ENCODE peak calls at places on chromosome 18, in seven cellular contexts. One of them, this sample, is unnamed.

GRCh38 chr18:51137891-51138290 is 59.6 kb downstream of the MEX3C start:
- DNase-seq in spleen: no peak
- DNase-seq in right lobe of liver: no peak
- DNase-seq in A549: no peak
- DNase-seq in uterus: no peak
- DNase-seq in IMR-90: no peak
- DNase-seq in Peyer's patch: no peak
- DNase-seq in this sample: no peak

GRCh38 chr18:30971338-30971956 is 71.1 kb downstream of the DSC3 start:
- DNase-seq in spleen: no peak
- DNase-seq in right lobe of liver: no peak
- DNase-seq in A549: no peak
- DNase-seq in uterus: no peak
- DNase-seq in IMR-90: peak; percentile 11
- DNase-seq in Peyer's patch: no peak
- DNase-seq in this sample: peak; percentile 33

GRCh38 chr18:34787931-34788532 is 77.9 kb downstream of the DTNA start:
- DNase-seq in spleen: no peak
- DNase-seq in right lobe of liver: no peak
- DNase-seq in A549: peak; percentile 25
- DNase-seq in uterus: no peak
- DNase-seq in IMR-90: peak; percentile 69
- DNase-seq in Peyer's patch: no peak
- DNase-seq in this sample: peak; percentile 64

GRCh38 chr18:49619792-49620191 is 57.9 kb downstream of the LIPG start:
- DNase-seq in spleen: no peak
- DNase-seq in right lobe of liver: no peak
- DNase-seq in A549: no peak
- DNase-seq in uterus: no peak
- DNase-seq in IMR-90: no peak
- DNase-seq in Peyer's patch: no peak
- DNase-seq in this sample: no peak

GRCh38 chr18:36031903-36032302 is 35.5 kb downstream of the RPRD1A start:
- DNase-seq in spleen: no peak
- DNase-seq in right lobe of liver: no peak
- DNase-seq in A549: no peak
- DNase-seq in uterus: no peak
- DNase-seq in IMR-90: no peak
- DNase-seq in Peyer's patch: no peak
- DNase-seq in this sample: no peak

GRCh38 chr18:54163458-54163857 is 61.0 kb downstream of the MBD2 start:
- DNase-seq in spleen: no peak
- DNase-seq in right lobe of liver: no peak
- DNase-seq in A549: no peak
- DNase-seq in uterus: no peak
- DNase-seq in IMR-90: peak; percentile 13
- DNase-seq in Peyer's patch: no peak
- DNase-seq in this sample: no peak

GRCh38 chr18:12839526-12840196 is 44.4 kb downstream of the PTPN2 start:
- DNase-seq in spleen: no peak
- DNase-seq in right lobe of liver: no peak
- DNase-seq in A549: no peak
- DNase-seq in uterus: no peak
- DNase-seq in IMR-90: no peak
- DNase-seq in Peyer's patch: no peak
- DNase-seq in this sample: peak; percentile 76

GRCh38 chr18:80175451-80176235 is 66.6 kb downstream of the ADNP2 start:
- DNase-seq in spleen: no peak
- DNase-seq in right lobe of liver: no peak
- DNase-seq in A549: no peak
- DNase-seq in uterus: no peak
- DNase-seq in IMR-90: no peak
- DNase-seq in Peyer's patch: no peak
- DNase-seq in this sample: peak; percentile 21

GRCh38 chr18:3248670-3249359 is 1.2 kb downstream of the MYL12A start:
- DNase-seq in spleen: no peak
- DNase-seq in right lobe of liver: no peak
- DNase-seq in A549: no peak
- DNase-seq in uterus: no peak
- DNase-seq in IMR-90: peak; percentile 57
- DNase-seq in Peyer's patch: no peak
- DNase-seq in this sample: peak; percentile 71

GRCh38 chr18:3251249-3251962 is 3.8 kb downstream of the MYL12A start:
- DNase-seq in spleen: no peak
- DNase-seq in right lobe of liver: no peak
- DNase-seq in A549: no peak
- DNase-seq in uterus: no peak
- DNase-seq in IMR-90: no peak
- DNase-seq in Peyer's patch: no peak
- DNase-seq in this sample: no peak

GRCh38 chr18:3248062-3248669 is 565 bp downstream of the MYL12A start:
- DNase-seq in spleen: no peak
- DNase-seq in right lobe of liver: no peak
- DNase-seq in A549: no peak
- DNase-seq in uterus: no peak
- DNase-seq in IMR-90: peak; percentile 59
- DNase-seq in Peyer's patch: no peak
- DNase-seq in this sample: peak; percentile 65

GRCh38 chr18:3251963-3252277 is 4.3 kb downstream of the MYL12A start:
- DNase-seq in spleen: no peak
- DNase-seq in right lobe of liver: no peak
- DNase-seq in A549: no peak
- DNase-seq in uterus: no peak
- DNase-seq in IMR-90: peak; percentile 37
- DNase-seq in Peyer's patch: no peak
- DNase-seq in this sample: no peak

DNA sequence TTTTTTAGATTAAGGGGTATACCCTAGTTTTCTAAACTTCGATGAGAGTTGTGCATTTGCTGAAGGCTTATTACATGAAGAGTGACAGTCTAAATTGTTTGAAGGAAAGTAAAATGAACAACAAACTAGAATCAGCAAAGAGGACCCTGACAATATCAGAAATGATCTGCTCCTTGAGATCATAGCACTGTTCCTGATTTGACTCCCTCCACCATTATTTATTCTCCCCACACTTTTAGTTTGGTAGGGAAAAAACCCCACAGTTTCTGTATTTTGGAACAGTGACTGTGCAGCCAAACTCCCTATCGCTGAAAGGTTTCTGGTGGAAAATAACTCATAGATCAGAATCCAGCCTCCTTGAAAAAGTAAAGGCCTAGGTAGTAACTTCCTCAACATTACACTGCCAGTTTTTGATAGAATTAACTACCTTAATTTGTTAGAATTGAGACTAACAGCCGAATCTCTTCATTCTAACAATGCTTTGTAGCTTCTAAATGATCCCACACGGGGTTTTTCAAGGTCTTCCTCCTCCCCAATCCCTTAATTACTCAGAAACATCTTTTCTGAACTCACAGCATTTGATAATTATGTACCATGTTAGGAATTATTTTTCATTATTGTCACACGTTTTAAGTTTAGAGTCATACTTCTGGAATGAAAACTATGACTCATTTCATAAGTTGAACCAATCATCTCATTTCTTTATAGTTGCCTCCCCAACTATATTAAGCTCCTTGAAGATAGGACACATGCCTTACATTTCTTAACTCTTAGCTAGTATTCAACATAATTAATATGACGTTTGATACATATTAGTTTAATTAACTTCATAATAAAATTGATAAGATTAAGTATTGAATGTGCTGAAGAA is 2.9 kb downstream of the MYL12A start:
- DNase-seq in spleen: no peak
- DNase-seq in right lobe of liver: no peak
- DNase-seq in A549: no peak
- DNase-seq in uterus: no peak
- DNase-seq in IMR-90: peak; percentile 80
- DNase-seq in Peyer's patch: no peak
- DNase-seq in this sample: no peak
- TF ChIP-seq POLR2A in spleen: no peak
- TF ChIP-seq POLR2A in right lobe of liver: no peak
- TF ChIP-seq POLR2A in A549: no peak
- TF ChIP-seq POLR2A in uterus: no peak
- TF ChIP-seq POLR2A in IMR-90: peak; percentile 22
- TF ChIP-seq POLR2A in Peyer's patch: no peak
- TF ChIP-seq POLR2A in this sample: no peak

GRCh38 chr18:62521588-62521987 is 1.2 kb upstream of the ZCCHC2 start:
- DNase-seq in spleen: no peak
- DNase-seq in right lobe of liver: no peak
- DNase-seq in A549: no peak
- DNase-seq in uterus: no peak
- DNase-seq in IMR-90: no peak
- DNase-seq in Peyer's patch: no peak
- DNase-seq in this sample: peak; percentile 70

GRCh38 chr18:62522178-62522509 is 681 bp upstream of the ZCCHC2 start:
- DNase-seq in spleen: no peak
- DNase-seq in right lobe of liver: no peak
- DNase-seq in A549: no peak
- DNase-seq in uterus: no peak
- DNase-seq in IMR-90: no peak
- DNase-seq in Peyer's patch: no peak
- DNase-seq in this sample: no peak

GRCh38 chr18:62523255-62523588 is 397 bp downstream of the ZCCHC2 start:
- DNase-seq in spleen: no peak
- DNase-seq in right lobe of liver: no peak
- DNase-seq in A549: no peak
- DNase-seq in uterus: no peak
- DNase-seq in IMR-90: no peak
- DNase-seq in Peyer's patch: no peak
- DNase-seq in this sample: no peak

GRCh38 chr18:62523631-62524442 is 1.0 kb downstream of the ZCCHC2 start:
- DNase-seq in spleen: peak; percentile 93
- DNase-seq in right lobe of liver: peak; percentile 79
- DNase-seq in A549: peak; percentile 6
- DNase-seq in uterus: peak; percentile 54
- DNase-seq in IMR-90: peak; percentile 52
- DNase-seq in Peyer's patch: peak; percentile 73
- DNase-seq in this sample: peak; percentile 71

DNA sequence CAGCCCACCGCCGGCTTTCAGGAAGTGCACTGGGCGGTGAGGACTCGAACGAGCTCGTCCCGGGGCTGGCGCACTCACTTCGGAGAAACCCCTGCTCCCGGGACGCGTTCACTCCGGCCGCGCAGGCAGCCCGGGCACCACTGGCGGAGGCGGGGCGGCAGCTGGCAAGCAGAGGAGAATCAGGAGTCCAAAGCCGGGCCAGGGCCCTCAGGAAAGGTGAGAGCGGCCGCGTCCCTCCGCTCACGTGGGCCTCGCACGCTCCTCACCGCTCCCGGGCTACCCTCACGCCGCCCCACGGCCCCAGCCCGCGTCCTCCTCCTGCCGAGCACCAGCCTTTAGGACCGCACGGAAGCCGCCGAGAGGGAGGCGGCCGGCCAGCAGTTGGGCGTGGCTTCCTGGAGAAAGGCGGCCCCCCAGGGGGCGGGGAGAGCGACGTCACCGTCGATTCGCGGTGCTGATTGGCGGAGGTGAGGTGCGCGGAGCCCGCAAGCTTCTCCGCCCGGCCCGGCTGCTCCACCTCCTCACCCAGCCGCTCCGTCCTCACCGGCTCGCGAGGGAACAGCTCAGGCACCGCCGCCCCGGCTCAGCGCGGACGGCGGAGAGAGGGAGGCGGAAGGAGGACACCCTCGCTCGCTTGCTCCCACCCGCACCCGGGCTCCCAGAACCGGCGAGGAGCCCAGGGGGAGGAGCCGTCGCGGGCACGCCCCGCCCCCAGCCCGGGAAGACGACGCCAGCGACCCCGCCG is at the start of gene ZCCHC2:
- DNase-seq in spleen: peak; percentile 99
- DNase-seq in right lobe of liver: peak; percentile 100
- DNase-seq in A549: peak; percentile 70
- DNase-seq in uterus: peak; percentile 99
- DNase-seq in IMR-90: peak; percentile 96
- DNase-seq in Peyer's patch: peak; percentile 100
- DNase-seq in this sample: peak; percentile 97
- TF ChIP-seq POLR2A in spleen: no peak
- TF ChIP-seq POLR2A in right lobe of liver: peak; percentile 90
- TF ChIP-seq POLR2A in A549: peak; percentile 51
- TF ChIP-seq POLR2A in uterus: peak; percentile 84
- TF ChIP-seq POLR2A in IMR-90: peak; percentile 65
- TF ChIP-seq POLR2A in Peyer's patch: peak; percentile 94
- TF ChIP-seq POLR2A in this sample: peak; percentile 12

GRCh38 chr18:22223263-22223960 is 54.0 kb downstream of the GATA6 start:
- DNase-seq in spleen: no peak
- DNase-seq in right lobe of liver: no peak
- DNase-seq in A549: peak; percentile 71
- DNase-seq in uterus: peak; percentile 89
- DNase-seq in IMR-90: peak; percentile 95
- DNase-seq in Peyer's patch: peak; percentile 91
- DNase-seq in this sample: peak; percentile 57

GRCh38 chr18:22224339-22224738 is 55.0 kb downstream of the GATA6 start:
- DNase-seq in spleen: no peak
- DNase-seq in right lobe of liver: no peak
- DNase-seq in A549: no peak
- DNase-seq in uterus: no peak
- DNase-seq in IMR-90: no peak
- DNase-seq in Peyer's patch: no peak
- DNase-seq in this sample: no peak

GRCh38 chr18:22223961-22224322 is 54.6 kb downstream of the GATA6 start:
- DNase-seq in spleen: no peak
- DNase-seq in right lobe of liver: no peak
- DNase-seq in A549: no peak
- DNase-seq in uterus: no peak
- DNase-seq in IMR-90: no peak
- DNase-seq in Peyer's patch: no peak
- DNase-seq in this sample: no peak

GRCh38 chr18:22219568-22220355 is 50.4 kb downstream of the GATA6 start:
- DNase-seq in spleen: no peak
- DNase-seq in right lobe of liver: no peak
- DNase-seq in A549: no peak
- DNase-seq in uterus: no peak
- DNase-seq in IMR-90: no peak
- DNase-seq in Peyer's patch: no peak
- DNase-seq in this sample: no peak

DNA sequence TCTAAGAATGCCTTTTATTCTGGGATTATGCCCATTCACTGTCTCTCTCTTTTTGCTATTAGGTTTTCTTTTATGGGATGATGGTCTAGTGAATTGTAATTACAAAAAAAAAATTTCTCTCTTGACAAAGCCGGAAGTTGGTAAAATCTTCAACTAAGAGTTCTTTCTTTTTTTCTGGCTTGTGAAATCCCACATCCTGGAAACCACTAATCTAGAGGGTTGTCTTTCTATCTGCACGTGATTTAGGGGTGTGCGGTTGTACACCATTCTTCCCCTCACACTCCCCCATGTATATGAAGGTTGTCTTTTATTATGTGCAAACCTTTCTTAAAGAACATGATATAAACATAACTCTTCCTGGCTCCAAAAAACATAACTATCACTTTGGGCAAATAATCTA is 52.0 kb downstream of the GATA6 start:
- DNase-seq in spleen: no peak
- DNase-seq in right lobe of liver: no peak
- DNase-seq in A549: no peak
- DNase-seq in uterus: no peak
- DNase-seq in IMR-90: no peak
- DNase-seq in Peyer's patch: no peak
- DNase-seq in this sample: peak; percentile 11
- TF ChIP-seq POLR2A in spleen: no peak
- TF ChIP-seq POLR2A in right lobe of liver: no peak
- TF ChIP-seq POLR2A in A549: no peak
- TF ChIP-seq POLR2A in uterus: no peak
- TF ChIP-seq POLR2A in IMR-90: no peak
- TF ChIP-seq POLR2A in Peyer's patch: no peak
- TF ChIP-seq POLR2A in this sample: no peak

DNA sequence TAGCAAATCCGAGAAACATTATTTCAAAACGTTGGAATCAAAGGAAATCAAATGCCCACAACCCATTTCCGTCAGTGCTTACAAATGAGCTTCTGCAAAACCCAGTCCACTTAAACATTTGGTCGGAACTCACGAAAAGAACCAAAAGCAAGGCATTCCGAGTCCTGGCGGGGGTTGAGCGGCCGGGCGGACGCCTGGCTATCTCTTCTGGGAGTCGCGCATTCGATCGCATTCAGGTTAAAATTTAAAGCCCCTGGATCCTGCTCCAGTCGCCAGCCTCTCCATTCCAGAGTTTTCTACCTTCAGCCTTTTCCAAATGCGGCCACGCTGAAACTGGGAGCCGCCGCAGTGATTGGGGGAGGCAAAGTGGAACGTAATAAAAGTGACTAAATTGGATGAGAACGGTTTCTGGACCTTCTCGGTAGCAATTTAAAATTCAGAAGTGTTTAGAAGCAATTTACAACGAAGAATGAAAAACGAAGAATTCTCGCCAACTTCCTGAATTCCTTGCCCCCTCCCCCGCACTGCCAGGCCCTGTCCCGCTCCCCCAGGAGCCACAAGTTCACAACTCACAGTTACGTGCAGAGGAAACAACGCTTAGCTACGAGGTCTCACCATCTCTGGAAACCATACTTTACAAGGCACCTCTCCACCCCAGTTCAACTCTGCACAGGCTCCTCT is 1.8 kb upstream of the GATA6 start:
- DNase-seq in spleen: no peak
- DNase-seq in right lobe of liver: peak; percentile 67
- DNase-seq in A549: peak; percentile 41
- DNase-seq in uterus: peak; percentile 48
- DNase-seq in IMR-90: no peak
- DNase-seq in Peyer's patch: peak; percentile 62
- DNase-seq in this sample: no peak
- TF ChIP-seq POLR2A in spleen: no peak
- TF ChIP-seq POLR2A in right lobe of liver: peak; percentile 37
- TF ChIP-seq POLR2A in A549: no peak
- TF ChIP-seq POLR2A in uterus: no peak
- TF ChIP-seq POLR2A in IMR-90: no peak
- TF ChIP-seq POLR2A in Peyer's patch: peak; percentile 51
- TF ChIP-seq POLR2A in this sample: no peak

This sample was measured in NB4.